ENCODE peak calls at places on chromosomes 1 and 21, in eight cellular contexts. One of them, this sample, is unnamed. For H3K4me1, the result is how much of the 10 kb centered on the place peaks cover.

GRCh38 chr1:43799656-43800629 is 92.6 kb downstream of the ST3GAL3 start:
- DNase-seq in neuronal stem cell: no peak
- DNase-seq in mammary epithelial cell: no peak
- DNase-seq in IMR-90: peak
- DNase-seq in kidney: no peak
- DNase-seq in H9: no peak
- DNase-seq in fibroblast of lung: peak
- DNase-seq in GM23248: peak
- DNase-seq in this sample: no peak

GRCh38 chr1:13228343-13228781 is 2.4 kb upstream of the PRAMEF18 start:
- DNase-seq in neuronal stem cell: no peak
- DNase-seq in mammary epithelial cell: no peak
- DNase-seq in IMR-90: no peak
- DNase-seq in kidney: no peak
- DNase-seq in H9: no peak
- DNase-seq in fibroblast of lung: no peak
- DNase-seq in GM23248: peak
- DNase-seq in this sample: peak

GRCh38 chr1:22983944-22984343 is 11.3 kb upstream of the LACTBL1 start:
- DNase-seq in neuronal stem cell: no peak
- DNase-seq in mammary epithelial cell: no peak
- DNase-seq in IMR-90: no peak
- DNase-seq in kidney: no peak
- DNase-seq in H9: no peak
- DNase-seq in fibroblast of lung: no peak
- DNase-seq in GM23248: no peak
- DNase-seq in this sample: no peak

GRCh38 chr21:46092026-46092764 is 5.7 kb upstream of the COL6A2 start:
- DNase-seq in neuronal stem cell: no peak
- DNase-seq in mammary epithelial cell: no peak
- DNase-seq in IMR-90: peak
- DNase-seq in kidney: peak
- DNase-seq in H9: no peak
- DNase-seq in fibroblast of lung: peak
- DNase-seq in GM23248: peak
- DNase-seq in this sample: peak

GRCh38 chr1:55067022-55067781 is 27.9 kb downstream of the PCSK9 start:
- DNase-seq in neuronal stem cell: no peak
- DNase-seq in mammary epithelial cell: no peak
- DNase-seq in IMR-90: no peak
- DNase-seq in kidney: no peak
- DNase-seq in H9: peak
- DNase-seq in fibroblast of lung: no peak
- DNase-seq in GM23248: no peak
- DNase-seq in this sample: no peak

GRCh38 chr1:31762726-31763670 is 1.1 kb downstream of the ADGRB2 start:
- DNase-seq in neuronal stem cell: peak
- DNase-seq in mammary epithelial cell: peak
- DNase-seq in IMR-90: peak
- DNase-seq in kidney: peak
- DNase-seq in H9: peak
- DNase-seq in fibroblast of lung: peak
- DNase-seq in GM23248: peak
- DNase-seq in this sample: peak

GRCh38 chr1:6033986-6034749 is 11.5 kb upstream of the KCNAB2 start:
- DNase-seq in neuronal stem cell: no peak
- DNase-seq in mammary epithelial cell: peak
- DNase-seq in IMR-90: peak
- DNase-seq in kidney: no peak
- DNase-seq in H9: peak
- DNase-seq in fibroblast of lung: no peak
- DNase-seq in GM23248: peak
- DNase-seq in this sample: peak

GRCh38 chr1:89519779-89520358 is 4.8 kb upstream of the LRRC8B start:
- DNase-seq in neuronal stem cell: no peak
- DNase-seq in mammary epithelial cell: peak
- DNase-seq in IMR-90: peak
- DNase-seq in kidney: no peak
- DNase-seq in H9: no peak
- DNase-seq in fibroblast of lung: peak
- DNase-seq in GM23248: peak
- DNase-seq in this sample: no peak

GRCh38 chr21:26850116-26850643 is 5.0 kb upstream of the ADAMTS1 start:
- DNase-seq in neuronal stem cell: peak
- DNase-seq in mammary epithelial cell: peak
- DNase-seq in IMR-90: peak
- DNase-seq in kidney: no peak
- DNase-seq in H9: no peak
- DNase-seq in fibroblast of lung: peak
- DNase-seq in GM23248: peak
- DNase-seq in this sample: no peak

GRCh38 chr1:238672262-238672661 is 714.1 kb upstream of the CHRM3 start:
- DNase-seq in neuronal stem cell: no peak
- DNase-seq in mammary epithelial cell: no peak
- DNase-seq in IMR-90: no peak
- DNase-seq in kidney: no peak
- DNase-seq in H9: no peak
- DNase-seq in fibroblast of lung: no peak
- DNase-seq in GM23248: no peak
- DNase-seq in this sample: no peak

GRCh38 chr1:204102029-204102611 is 29.2 kb downstream of the SOX13 start:
- DNase-seq in neuronal stem cell: no peak
- DNase-seq in mammary epithelial cell: no peak
- DNase-seq in IMR-90: no peak
- DNase-seq in kidney: peak
- DNase-seq in H9: no peak
- DNase-seq in fibroblast of lung: no peak
- DNase-seq in GM23248: no peak
- DNase-seq in this sample: no peak

GRCh38 chr1:192104852-192105251 is 53.4 kb upstream of the RGS18 start:
- DNase-seq in neuronal stem cell: no peak
- DNase-seq in mammary epithelial cell: no peak
- DNase-seq in IMR-90: peak
- DNase-seq in kidney: no peak
- DNase-seq in H9: no peak
- DNase-seq in fibroblast of lung: peak
- DNase-seq in GM23248: peak
- DNase-seq in this sample: no peak

GRCh38 chr1:186838380-186839076 is 9.8 kb downstream of the PLA2G4A start:
- DNase-seq in neuronal stem cell: no peak
- DNase-seq in mammary epithelial cell: no peak
- DNase-seq in IMR-90: no peak
- DNase-seq in kidney: no peak
- DNase-seq in H9: no peak
- DNase-seq in fibroblast of lung: no peak
- DNase-seq in GM23248: no peak
- DNase-seq in this sample: no peak

GRCh38 chr1:200211157-200211556 is 183.6 kb downstream of the NR5A2 start:
- DNase-seq in neuronal stem cell: no peak
- DNase-seq in mammary epithelial cell: peak
- DNase-seq in IMR-90: peak
- DNase-seq in kidney: no peak
- DNase-seq in H9: no peak
- DNase-seq in fibroblast of lung: peak
- DNase-seq in GM23248: peak
- DNase-seq in this sample: no peak

GRCh38 chr1:57736940-57737339 is 313.1 kb upstream of the DAB1 start:
- DNase-seq in neuronal stem cell: no peak
- DNase-seq in mammary epithelial cell: no peak
- DNase-seq in IMR-90: no peak
- DNase-seq in kidney: no peak
- DNase-seq in H9: no peak
- DNase-seq in fibroblast of lung: no peak
- DNase-seq in GM23248: no peak
- DNase-seq in this sample: no peak

GRCh38 chr1:15039017-15039648 is 114.4 kb upstream of the TMEM51 start:
- DNase-seq in neuronal stem cell: no peak
- DNase-seq in mammary epithelial cell: no peak
- DNase-seq in IMR-90: no peak
- DNase-seq in kidney: peak
- DNase-seq in H9: no peak
- DNase-seq in fibroblast of lung: no peak
- DNase-seq in GM23248: no peak
- DNase-seq in this sample: no peak

GRCh38 chr1:225481738-225482137 is 53.9 kb upstream of the LBR start:
- DNase-seq in neuronal stem cell: no peak
- DNase-seq in mammary epithelial cell: no peak
- DNase-seq in IMR-90: no peak
- DNase-seq in kidney: no peak
- DNase-seq in H9: peak
- DNase-seq in fibroblast of lung: no peak
- DNase-seq in GM23248: peak
- DNase-seq in this sample: no peak

GRCh38 chr1:113057006-113057405 is 16.0 kb upstream of the LRIG2 start:
- DNase-seq in neuronal stem cell: no peak
- DNase-seq in mammary epithelial cell: no peak
- DNase-seq in IMR-90: no peak
- DNase-seq in kidney: no peak
- DNase-seq in H9: peak
- DNase-seq in fibroblast of lung: no peak
- DNase-seq in GM23248: no peak
- DNase-seq in this sample: no peak

GRCh38 chr1:64228181-64228957 is 24.9 kb downstream of the UBE2U start:
- DNase-seq in neuronal stem cell: no peak
- DNase-seq in mammary epithelial cell: peak
- DNase-seq in IMR-90: peak
- DNase-seq in kidney: no peak
- DNase-seq in H9: no peak
- DNase-seq in fibroblast of lung: no peak
- DNase-seq in GM23248: peak
- DNase-seq in this sample: no peak

DNA sequence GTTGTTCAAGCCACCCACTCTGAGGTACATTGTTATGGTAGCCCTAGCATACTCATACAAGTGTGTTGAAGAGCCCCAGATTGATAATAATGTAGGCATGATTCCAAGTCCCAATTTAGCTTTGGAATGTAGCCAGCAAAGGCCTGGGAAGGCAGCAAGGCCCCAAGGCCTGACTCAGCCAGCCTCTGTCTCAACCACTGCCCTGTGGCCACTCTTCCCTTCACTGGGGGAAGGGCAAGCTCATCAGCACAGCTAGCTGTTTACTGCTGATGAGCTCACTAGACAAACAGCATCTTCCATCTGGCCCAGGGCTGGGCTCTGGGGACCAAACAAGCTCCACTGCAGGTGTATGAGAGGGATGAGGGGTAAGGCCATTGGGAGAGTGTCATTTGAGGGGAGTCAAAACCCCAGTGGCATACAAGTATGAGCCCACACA is 2.1 kb upstream of the IRF6 start:
- DNase-seq in neuronal stem cell: no peak
- DNase-seq in mammary epithelial cell: peak
- DNase-seq in IMR-90: peak
- DNase-seq in kidney: peak
- DNase-seq in H9: no peak
- DNase-seq in fibroblast of lung: peak
- DNase-seq in GM23248: peak
- DNase-seq in this sample: peak
- H3K27ac ChIP-seq in neuronal stem cell: no peak
- H3K27ac ChIP-seq in mammary epithelial cell: peak
- H3K27ac ChIP-seq in IMR-90: no peak
- H3K27ac ChIP-seq in kidney: no peak
- H3K27ac ChIP-seq in H9: no peak
- H3K27ac ChIP-seq in fibroblast of lung: no peak
- H3K27ac ChIP-seq in GM23248: peak
- H3K27ac ChIP-seq in this sample: no peak

GRCh38 chr21:35399002-35399401 is 349.9 kb upstream of the RUNX1 start:
- DNase-seq in neuronal stem cell: no peak
- DNase-seq in mammary epithelial cell: peak
- DNase-seq in IMR-90: no peak
- DNase-seq in kidney: no peak
- DNase-seq in H9: no peak
- DNase-seq in fibroblast of lung: no peak
- DNase-seq in GM23248: peak
- DNase-seq in this sample: no peak
- H3K9ac ChIP-seq in neuronal stem cell: no peak
- H3K9ac ChIP-seq in mammary epithelial cell: peak
- H3K9ac ChIP-seq in IMR-90: no peak
- H3K9ac ChIP-seq in kidney: no peak
- H3K9ac ChIP-seq in H9: no peak
- H3K9ac ChIP-seq in fibroblast of lung: no peak
- H3K9ac ChIP-seq in GM23248: no peak
- H3K9ac ChIP-seq in this sample: no peak

GRCh38 chr1:230084408-230085177 is 17.6 kb downstream of the GALNT2 start:
- DNase-seq in neuronal stem cell: no peak
- DNase-seq in mammary epithelial cell: peak
- DNase-seq in IMR-90: peak
- DNase-seq in kidney: no peak
- DNase-seq in H9: no peak
- DNase-seq in fibroblast of lung: peak
- DNase-seq in GM23248: peak
- DNase-seq in this sample: no peak

GRCh38 chr1:230086152-230086551 is 19.1 kb downstream of the GALNT2 start:
- DNase-seq in neuronal stem cell: no peak
- DNase-seq in mammary epithelial cell: no peak
- DNase-seq in IMR-90: no peak
- DNase-seq in kidney: no peak
- DNase-seq in H9: peak
- DNase-seq in fibroblast of lung: no peak
- DNase-seq in GM23248: no peak
- DNase-seq in this sample: no peak

GRCh38 chr1:230083746-230084407 is 16.8 kb downstream of the GALNT2 start:
- DNase-seq in neuronal stem cell: no peak
- DNase-seq in mammary epithelial cell: no peak
- DNase-seq in IMR-90: no peak
- DNase-seq in kidney: no peak
- DNase-seq in H9: no peak
- DNase-seq in fibroblast of lung: no peak
- DNase-seq in GM23248: no peak
- DNase-seq in this sample: no peak

GRCh38 chr1:230087034-230087721 is 20.1 kb downstream of the GALNT2 start:
- DNase-seq in neuronal stem cell: no peak
- DNase-seq in mammary epithelial cell: peak
- DNase-seq in IMR-90: no peak
- DNase-seq in kidney: no peak
- DNase-seq in H9: peak
- DNase-seq in fibroblast of lung: no peak
- DNase-seq in GM23248: no peak
- DNase-seq in this sample: no peak

DNA sequence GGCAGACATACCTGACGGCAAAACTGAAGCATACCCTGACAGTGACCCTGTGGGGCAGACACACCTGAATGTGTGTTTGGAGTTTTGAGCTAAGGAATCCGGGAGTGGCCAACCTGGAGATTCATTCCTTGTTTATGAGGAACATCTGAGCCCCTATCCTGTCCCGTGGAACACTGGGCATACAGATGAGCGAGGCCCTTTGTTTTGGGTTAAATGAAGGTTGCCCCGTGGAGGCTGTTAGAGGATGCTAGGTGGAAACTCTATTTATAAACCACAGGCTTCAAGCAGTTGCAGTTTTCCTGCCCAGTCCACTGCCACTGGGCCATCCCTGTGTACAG is 18.1 kb downstream of the GALNT2 start:
- DNase-seq in neuronal stem cell: no peak
- DNase-seq in mammary epithelial cell: peak
- DNase-seq in IMR-90: no peak
- DNase-seq in kidney: no peak
- DNase-seq in H9: no peak
- DNase-seq in fibroblast of lung: no peak
- DNase-seq in GM23248: no peak
- DNase-seq in this sample: no peak
- H3K4me1 ChIP-seq in neuronal stem cell: under half
- H3K4me1 ChIP-seq in mammary epithelial cell: half or more
- H3K4me1 ChIP-seq in IMR-90: under half
- H3K4me1 ChIP-seq in kidney: under half
- H3K4me1 ChIP-seq in H9: under half
- H3K4me1 ChIP-seq in fibroblast of lung: under half
- H3K4me1 ChIP-seq in GM23248: half or more
- H3K4me1 ChIP-seq in this sample: under half

GRCh38 chr1:29900727-29901126 is 664.4 kb downstream of the PTPRU start:
- DNase-seq in neuronal stem cell: no peak
- DNase-seq in mammary epithelial cell: no peak
- DNase-seq in IMR-90: no peak
- DNase-seq in kidney: no peak
- DNase-seq in H9: no peak
- DNase-seq in fibroblast of lung: no peak
- DNase-seq in GM23248: no peak
- DNase-seq in this sample: no peak
- H3K27ac ChIP-seq in neuronal stem cell: no peak
- H3K27ac ChIP-seq in mammary epithelial cell: no peak
- H3K27ac ChIP-seq in IMR-90: no peak
- H3K27ac ChIP-seq in kidney: no peak
- H3K27ac ChIP-seq in H9: no peak
- H3K27ac ChIP-seq in fibroblast of lung: no peak
- H3K27ac ChIP-seq in GM23248: no peak
- H3K27ac ChIP-seq in this sample: no peak